ENCODE peak calls at places on chromosomes 5 and 9, in six cellular contexts. One of them, this sample, is unnamed.

GRCh38 chr9:135928731-135929655 is 21.6 kb upstream of the CAMSAP1 start:
- DNase-seq in H1: no peak
- DNase-seq in HEK293T: no peak
- DNase-seq in WTC11: no peak
- DNase-seq in K562: no peak
- DNase-seq in GM12878: no peak
- DNase-seq in this sample: no peak

GRCh38 chr5:132747064-132747692 is at the start of gene CCNI2:
- DNase-seq in WTC11: peak; percentile 52
- DNase-seq in GM12878: no peak
- DNase-seq in H1: peak; percentile 78
- DNase-seq in HEK293T: peak; percentile 49
- DNase-seq in K562: no peak
- DNase-seq in this sample: no peak

GRCh38 chr9:131545786-131546335 is 538 bp downstream of the PRRT1B start:
- DNase-seq in H1: peak; percentile 75
- DNase-seq in HEK293T: no peak
- DNase-seq in WTC11: no peak
- DNase-seq in GM12878: no peak
- DNase-seq in K562: no peak
- DNase-seq in this sample: no peak

GRCh38 chr5:131541766-131542165 is 93.3 kb downstream of the RAPGEF6 start:
- DNase-seq in K562: no peak
- DNase-seq in WTC11: no peak
- DNase-seq in H1: no peak
- DNase-seq in GM12878: no peak
- DNase-seq in HEK293T: no peak
- DNase-seq in this sample: no peak

GRCh38 chr9:4927701-4928100 is 57.4 kb upstream of the JAK2 start:
- DNase-seq in WTC11: no peak
- DNase-seq in K562: no peak
- DNase-seq in HEK293T: no peak
- DNase-seq in GM12878: no peak
- DNase-seq in H1: no peak
- DNase-seq in this sample: no peak

GRCh38 chr5:177546262-177546741 is 8.1 kb downstream of the FAM193B start:
- DNase-seq in HEK293T: no peak
- DNase-seq in GM12878: no peak
- DNase-seq in K562: no peak
- DNase-seq in H1: no peak
- DNase-seq in WTC11: no peak
- DNase-seq in this sample: no peak

GRCh38 chr5:6587171-6587570 is 45.7 kb downstream of the NSUN2 start:
- DNase-seq in K562: no peak
- DNase-seq in GM12878: no peak
- DNase-seq in WTC11: no peak
- DNase-seq in H1: no peak
- DNase-seq in HEK293T: no peak
- DNase-seq in this sample: no peak

GRCh38 chr5:179926657-179927056 is 19.0 kb upstream of the TBC1D9B start:
- DNase-seq in H1: peak; percentile 28
- DNase-seq in WTC11: no peak
- DNase-seq in HEK293T: no peak
- DNase-seq in GM12878: no peak
- DNase-seq in K562: no peak
- DNase-seq in this sample: no peak

DNA sequence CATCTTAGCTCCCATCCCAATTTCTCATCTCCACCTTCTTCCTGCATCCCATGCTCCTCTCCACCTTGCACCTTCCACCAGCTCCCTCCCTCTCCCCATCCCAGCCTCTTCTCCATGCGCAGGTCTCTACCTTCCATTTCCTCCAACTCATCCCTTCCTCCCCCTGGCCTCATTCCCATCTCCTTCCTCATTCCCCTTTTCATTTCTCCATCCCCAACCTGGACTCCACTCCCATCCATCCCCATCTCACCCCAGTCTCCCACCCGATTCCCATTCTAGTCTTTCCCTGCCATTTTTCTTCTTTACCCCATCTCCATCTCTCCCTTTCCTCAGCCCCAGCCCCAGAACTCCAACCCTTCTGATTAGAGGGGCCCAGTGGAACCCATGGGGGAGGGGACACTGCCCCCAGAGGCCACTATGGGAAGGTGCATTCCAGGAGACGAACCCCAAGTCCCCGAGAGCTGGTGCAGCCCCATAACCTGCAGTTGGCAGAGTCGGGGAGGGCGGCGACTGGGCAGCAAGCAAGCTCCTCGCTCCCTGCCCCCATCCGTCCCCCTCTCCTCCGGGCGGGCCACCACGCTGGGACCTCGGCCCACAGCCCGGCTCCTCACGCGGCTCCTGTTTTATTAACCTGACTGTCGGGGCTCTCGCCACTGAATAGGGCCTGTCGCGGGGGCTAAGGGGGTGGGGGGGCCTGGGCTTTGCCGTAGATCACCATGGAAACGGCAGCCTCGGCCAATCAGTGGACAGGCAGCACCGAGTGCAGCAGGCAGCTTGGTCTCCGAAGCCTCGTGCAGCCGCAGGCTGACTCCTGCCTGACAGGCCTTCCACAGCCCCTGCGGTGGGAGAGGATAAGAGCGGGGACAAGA is 66.7 kb downstream of the PCDH1 start:
- DNase-seq in WTC11: peak; percentile 80
- DNase-seq in HEK293T: peak; percentile 32
- DNase-seq in K562: peak; percentile 81
- DNase-seq in GM12878: no peak
- DNase-seq in H1: peak; percentile 89
- DNase-seq in this sample: no peak
- TF ChIP-seq SP1 in WTC11: no peak
- TF ChIP-seq SP1 in HEK293T: no peak
- TF ChIP-seq SP1 in K562: no peak
- TF ChIP-seq SP1 in GM12878: no peak
- TF ChIP-seq SP1 in H1: no peak
- TF ChIP-seq SP1 in this sample: no peak

GRCh38 chr9:123871781-123872180 is 58.1 kb downstream of the DENND1A start:
- DNase-seq in WTC11: no peak
- DNase-seq in K562: no peak
- DNase-seq in H1: no peak
- DNase-seq in HEK293T: no peak
- DNase-seq in GM12878: no peak
- DNase-seq in this sample: no peak
- TF ChIP-seq SP1 in WTC11: no peak
- TF ChIP-seq SP1 in K562: no peak
- TF ChIP-seq SP1 in H1: no peak
- TF ChIP-seq SP1 in HEK293T: no peak
- TF ChIP-seq SP1 in GM12878: no peak
- TF ChIP-seq SP1 in this sample: no peak

GRCh38 chr5:57671371-57671770 is 188.8 kb upstream of the ACTBL2 start:
- DNase-seq in H1: no peak
- DNase-seq in GM12878: no peak
- DNase-seq in HEK293T: no peak
- DNase-seq in WTC11: no peak
- DNase-seq in K562: no peak
- DNase-seq in this sample: no peak
- TF ChIP-seq SP1 in H1: no peak
- TF ChIP-seq SP1 in GM12878: no peak
- TF ChIP-seq SP1 in HEK293T: no peak
- TF ChIP-seq SP1 in WTC11: no peak
- TF ChIP-seq SP1 in K562: no peak
- TF ChIP-seq SP1 in this sample: no peak

GRCh38 chr5:61349935-61350334 is 17.9 kb downstream of the ZSWIM6 start:
- DNase-seq in H1: no peak
- DNase-seq in GM12878: no peak
- DNase-seq in WTC11: no peak
- DNase-seq in HEK293T: no peak
- DNase-seq in K562: no peak
- DNase-seq in this sample: no peak

GRCh38 chr5:61344187-61344944 is 12.3 kb downstream of the ZSWIM6 start:
- DNase-seq in GM12878: no peak
- DNase-seq in H1: no peak
- DNase-seq in K562: no peak
- DNase-seq in HEK293T: no peak
- DNase-seq in WTC11: no peak
- DNase-seq in this sample: no peak

GRCh38 chr5:61348437-61348836 is 16.4 kb downstream of the ZSWIM6 start:
- DNase-seq in WTC11: no peak
- DNase-seq in H1: no peak
- DNase-seq in K562: no peak
- DNase-seq in HEK293T: no peak
- DNase-seq in GM12878: no peak
- DNase-seq in this sample: no peak

GRCh38 chr5:61347088-61347487 is 15.0 kb downstream of the ZSWIM6 start:
- DNase-seq in HEK293T: no peak
- DNase-seq in GM12878: no peak
- DNase-seq in K562: no peak
- DNase-seq in WTC11: no peak
- DNase-seq in H1: no peak
- DNase-seq in this sample: no peak

DNA sequence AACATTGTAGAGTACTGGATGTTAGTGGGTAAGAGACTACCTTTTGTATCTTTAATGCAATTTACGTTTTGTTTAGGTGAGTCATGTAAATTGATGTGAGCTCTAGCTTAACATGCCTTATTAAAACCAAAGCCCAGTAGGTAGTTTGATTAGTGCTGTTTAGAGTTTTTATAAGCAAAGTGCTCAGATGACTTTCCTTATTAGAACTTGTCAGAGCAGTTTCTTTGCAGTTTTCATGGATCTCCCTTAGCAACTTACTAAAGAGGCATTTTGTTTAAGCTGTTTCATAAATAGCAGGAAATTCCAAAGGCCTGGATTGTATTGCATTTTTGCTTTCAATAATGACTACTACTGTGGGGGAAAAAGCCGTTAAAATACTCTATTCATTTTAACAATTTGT is 14.5 kb downstream of the ZSWIM6 start:
- DNase-seq in H1: no peak
- DNase-seq in GM12878: no peak
- DNase-seq in HEK293T: no peak
- DNase-seq in K562: no peak
- DNase-seq in WTC11: no peak
- DNase-seq in this sample: no peak
- TF ChIP-seq SP1 in H1: no peak
- TF ChIP-seq SP1 in GM12878: no peak
- TF ChIP-seq SP1 in HEK293T: no peak
- TF ChIP-seq SP1 in K562: no peak
- TF ChIP-seq SP1 in WTC11: no peak
- TF ChIP-seq SP1 in this sample: no peak

GRCh38 chr5:40736103-40736875 is 19.5 kb downstream of the TTC33 start:
- DNase-seq in WTC11: no peak
- DNase-seq in K562: peak; percentile 55
- DNase-seq in GM12878: peak; percentile 37
- DNase-seq in H1: no peak
- DNase-seq in HEK293T: peak; percentile 33
- DNase-seq in this sample: peak; percentile 50
- TF ChIP-seq SP1 in WTC11: no peak
- TF ChIP-seq SP1 in K562: no peak
- TF ChIP-seq SP1 in GM12878: no peak
- TF ChIP-seq SP1 in H1: no peak
- TF ChIP-seq SP1 in HEK293T: no peak
- TF ChIP-seq SP1 in this sample: no peak

GRCh38 chr9:16119861-16120641 is 567.2 kb downstream of the CCDC171 start:
- DNase-seq in K562: no peak
- DNase-seq in HEK293T: no peak
- DNase-seq in WTC11: no peak
- DNase-seq in H1: no peak
- DNase-seq in GM12878: no peak
- DNase-seq in this sample: no peak
- TF ChIP-seq SP1 in K562: no peak
- TF ChIP-seq SP1 in HEK293T: no peak
- TF ChIP-seq SP1 in WTC11: no peak
- TF ChIP-seq SP1 in H1: no peak
- TF ChIP-seq SP1 in GM12878: no peak
- TF ChIP-seq SP1 in this sample: no peak

GRCh38 chr5:104347119-104347708 is 784.6 kb upstream of the NUDT12 start:
- DNase-seq in WTC11: no peak
- DNase-seq in HEK293T: no peak
- DNase-seq in K562: no peak
- DNase-seq in H1: no peak
- DNase-seq in GM12878: no peak
- DNase-seq in this sample: peak; percentile 6

GRCh38 chr5:104345513-104345823 is 782.9 kb upstream of the NUDT12 start:
- DNase-seq in K562: no peak
- DNase-seq in WTC11: no peak
- DNase-seq in GM12878: no peak
- DNase-seq in HEK293T: no peak
- DNase-seq in H1: no peak
- DNase-seq in this sample: no peak

DNA sequence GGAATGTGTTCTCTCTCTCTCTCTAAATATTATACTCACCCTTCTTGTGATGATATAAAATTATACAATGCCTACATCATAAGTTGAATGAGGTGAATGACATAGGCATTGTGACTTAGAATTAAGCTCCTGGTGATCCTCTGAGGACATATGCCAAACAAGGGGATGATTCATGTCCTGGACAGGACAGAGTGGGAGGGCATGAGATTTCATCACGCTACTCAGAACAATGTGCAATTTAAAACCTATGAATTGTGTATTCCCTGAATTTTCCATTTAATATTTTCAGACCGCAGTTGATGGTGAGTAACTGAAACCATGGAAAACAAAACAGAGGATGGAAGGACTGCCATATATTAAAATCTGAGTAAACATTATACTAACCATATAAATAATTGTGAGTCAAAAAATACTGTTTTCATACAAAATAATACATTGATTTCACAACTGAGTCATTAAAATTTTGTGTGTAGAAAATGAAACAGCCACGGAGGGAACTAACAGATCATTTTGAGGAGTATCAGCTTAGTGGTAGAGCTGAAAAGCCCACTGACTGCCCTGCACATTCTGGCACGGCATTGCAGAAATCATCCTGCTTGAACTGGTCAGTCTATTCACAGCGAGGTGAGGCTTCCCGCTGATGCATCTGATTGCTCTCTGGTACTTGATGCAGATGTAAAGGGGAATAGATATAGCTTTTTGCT is 782.4 kb upstream of the NUDT12 start:
- DNase-seq in K562: no peak
- DNase-seq in HEK293T: no peak
- DNase-seq in WTC11: no peak
- DNase-seq in H1: no peak
- DNase-seq in GM12878: no peak
- DNase-seq in this sample: peak; percentile 13
- TF ChIP-seq SP1 in K562: no peak
- TF ChIP-seq SP1 in HEK293T: no peak
- TF ChIP-seq SP1 in WTC11: no peak
- TF ChIP-seq SP1 in H1: no peak
- TF ChIP-seq SP1 in GM12878: no peak
- TF ChIP-seq SP1 in this sample: no peak

GRCh38 chr5:90305022-90305720 is 104.4 kb downstream of the CETN3 start:
- DNase-seq in WTC11: no peak
- DNase-seq in HEK293T: no peak
- DNase-seq in K562: no peak
- DNase-seq in H1: no peak
- DNase-seq in GM12878: no peak
- DNase-seq in this sample: no peak
- TF ChIP-seq SP1 in WTC11: no peak
- TF ChIP-seq SP1 in HEK293T: no peak
- TF ChIP-seq SP1 in K562: no peak
- TF ChIP-seq SP1 in H1: no peak
- TF ChIP-seq SP1 in GM12878: no peak
- TF ChIP-seq SP1 in this sample: no peak